ENCODE peak calls at places on chromosome 19, in six cellular contexts. H is tibial artery, M is right lobe of liver, G is astrocyte, F is H1, A is pancreas. U is an unnamed sample. For H3K4me1, the result is how much of the 10 kb centered on the place peaks cover.

GRCh38 chr19:11578342-11579142 is 1.1 kb upstream of the ACP5 start:
- DNase-seq in F (no peak), A (peak), G (no peak), H (peak), M (peak), U (peak)

GRCh38 chr19:44142014-44142523 is 715 bp downstream of the ZNF234 start:
- DNase-seq in F (no peak), H (no peak), G (peak), M (no peak), A (no peak), U (peak)

GRCh38 chr19:5046339-5047039 is 77.6 kb downstream of the KDM4B start:
- DNase-seq in M (no peak), A (peak), F (no peak), G (peak), H (peak), U (peak)

GRCh38 chr19:8536282-8536681 is 22.3 kb upstream of the ZNF414 start:
- DNase-seq in H (no peak), A (no peak), G (no peak), F (no peak), M (no peak), U (no peak)

GRCh38 chr19:42279148-42279901 is 10.3 kb downstream of the CIC start:
- DNase-seq in H (no peak), M (no peak), F (no peak), G (no peak), A (no peak), U (no peak)

GRCh38 chr19:19538077-19538764 is at the start of gene CILP2:
- DNase-seq in M (peak), A (peak), F (no peak), G (no peak), H (no peak), U (peak)

GRCh38 chr19:6717036-6717435 is 3.4 kb downstream of the C3 start:
- DNase-seq in F (no peak), H (no peak), G (no peak), A (no peak), M (no peak), U (no peak)

GRCh38 chr19:33064778-33065550 is at the start of gene RHPN2:
- DNase-seq in H (no peak), M (peak), A (peak), G (no peak), F (no peak), U (peak)

GRCh38 chr19:35753634-35754364 is 3.0 kb downstream of the HSPB6 start:
- DNase-seq in G (no peak), M (no peak), F (no peak), H (no peak), A (no peak), U (no peak)

GRCh38 chr19:42601811-42602443 is 7.2 kb upstream of the CEACAM8 start:
- DNase-seq in G (peak), M (no peak), A (no peak), H (no peak), F (no peak), U (no peak)

GRCh38 chr19:55473613-55474012 is 2.8 kb upstream of the ZNF628 start:
- DNase-seq in A (no peak), H (no peak), M (no peak), F (no peak), G (no peak), U (no peak)

GRCh38 chr19:55116232-55117062 is 990 bp downstream of the PPP1R12C start:
- DNase-seq in F (no peak), M (peak), H (peak), G (peak), A (peak), U (peak)

GRCh38 chr19:7783991-7784421 is 21.0 kb downstream of the CLEC4M start:
- DNase-seq in H (no peak), F (no peak), A (no peak), G (no peak), M (no peak), U (no peak)

GRCh38 chr19:23401086-23401485 is 5.8 kb upstream of the ZNF91 start:
- DNase-seq in M (no peak), H (no peak), A (no peak), F (no peak), G (no peak), U (no peak)

GRCh38 chr19:23402388-23402787 is 7.1 kb upstream of the ZNF91 start:
- DNase-seq in A (no peak), F (no peak), H (no peak), G (no peak), M (no peak), U (no peak)

GRCh38 chr19:23403024-23403423 is 7.8 kb upstream of the ZNF91 start:
- DNase-seq in A (no peak), F (no peak), G (no peak), M (no peak), H (no peak), U (no peak)

GRCh38 chr19:23404676-23405075 is 9.4 kb upstream of the ZNF91 start:
- DNase-seq in A (no peak), G (no peak), H (no peak), M (no peak), F (no peak), U (no peak)

DNA sequence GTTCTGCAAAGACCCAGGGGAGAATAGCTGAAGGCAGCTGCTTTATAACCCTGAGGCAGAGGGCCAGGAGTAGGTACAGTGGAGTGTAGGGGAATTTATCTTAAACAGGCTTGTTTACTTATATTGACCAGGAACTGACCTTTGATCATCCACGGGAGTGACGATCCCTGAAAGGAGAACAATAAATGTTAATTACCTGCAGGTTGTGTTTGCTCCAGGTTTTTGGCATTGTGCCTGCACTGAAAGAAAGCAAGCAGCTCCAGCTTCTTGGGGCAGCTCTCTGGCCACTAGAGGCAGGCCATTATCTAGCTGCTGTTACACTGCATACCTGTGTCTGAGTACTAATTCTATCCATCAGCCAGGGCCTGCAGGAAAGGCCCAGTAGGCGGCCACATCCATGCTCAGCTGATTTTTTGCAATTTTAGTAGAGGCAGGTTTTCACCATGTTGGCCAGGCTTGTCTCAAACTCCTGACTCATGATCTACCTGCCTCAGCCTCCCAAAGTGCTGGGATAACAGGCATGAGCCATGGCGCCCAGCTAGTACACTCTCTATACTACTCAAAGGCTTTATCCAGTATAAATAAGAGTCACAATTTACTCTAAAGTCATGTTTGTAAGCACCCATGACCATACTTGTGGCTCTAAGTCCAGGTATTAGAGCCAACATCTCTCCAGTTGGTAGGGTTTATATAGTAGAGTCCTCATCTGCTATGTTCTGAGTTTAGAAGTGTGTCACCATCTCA is 8.5 kb upstream of the ZNF91 start:
- DNase-seq in A (peak), H (no peak), G (no peak), F (no peak), M (no peak), U (peak)
- TF ChIP-seq CTCF in A (peak), H (no peak), G (no peak), F (peak), M (no peak), U (peak)

GRCh38 chr19:51370230-51370629 is 1.4 kb upstream of the CLDND2 start:
- DNase-seq in M (no peak), A (no peak), F (no peak), H (no peak), G (no peak), U (no peak)

GRCh38 chr19:51375504-51376221 is 3.2 kb upstream of the NKG7 start:
- DNase-seq in M (no peak), A (no peak), F (no peak), H (no peak), G (no peak), U (no peak)

GRCh38 chr19:51371186-51371690 is 1.2 kb downstream of the NKG7 start:
- DNase-seq in M (no peak), F (no peak), H (no peak), G (no peak), A (no peak), U (no peak)

GRCh38 chr19:51372021-51372648 is 319 bp downstream of the NKG7 start:
- DNase-seq in G (no peak), F (no peak), A (no peak), M (no peak), H (no peak), U (no peak)

DNA sequence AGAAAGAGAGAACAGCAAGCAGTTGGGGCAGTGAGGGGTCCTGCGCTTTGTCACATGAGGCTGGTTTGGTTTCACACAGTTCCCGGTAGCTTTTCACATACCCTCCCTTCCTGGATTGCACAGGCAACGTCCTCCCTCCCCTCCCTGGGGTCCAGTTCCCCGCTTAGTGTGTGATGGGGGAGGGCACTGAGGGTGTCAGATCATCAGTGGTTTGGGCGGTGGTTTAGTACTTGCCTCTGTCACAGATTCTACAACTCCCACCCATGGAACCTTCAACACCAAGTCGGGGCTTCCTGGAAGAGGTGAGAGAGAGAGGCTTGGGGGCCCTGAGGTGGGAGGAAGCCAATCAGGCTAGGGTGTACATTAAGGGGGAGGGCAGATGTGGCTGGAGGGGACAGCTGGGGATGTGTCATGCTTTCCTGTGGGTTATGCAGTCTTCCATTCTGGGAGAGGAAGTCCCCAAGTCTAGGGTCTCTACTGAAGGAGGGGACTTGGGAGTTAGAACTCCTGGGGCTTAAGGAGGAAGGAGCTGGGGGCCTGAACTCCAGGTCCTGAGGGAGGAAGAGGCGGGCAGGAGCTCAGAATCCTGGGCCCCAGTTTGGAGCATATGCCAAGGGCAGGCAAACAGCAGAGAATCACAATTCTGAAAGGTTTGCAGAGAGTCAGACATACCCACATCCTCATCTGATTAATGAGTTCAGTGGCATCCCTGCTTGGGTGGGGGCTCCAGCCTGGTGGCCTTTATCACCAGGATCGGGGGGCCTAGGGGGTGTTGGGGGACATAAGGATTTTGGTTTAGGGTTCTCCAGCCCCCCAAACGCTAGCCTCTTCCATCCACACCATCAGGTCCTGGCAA is at the start of gene NKG7:
- DNase-seq in H (no peak), F (no peak), M (no peak), A (no peak), G (no peak), U (no peak)
- H3K4me3 ChIP-seq in H (no peak), F (no peak), M (peak), A (no peak), G (no peak), U (no peak)

GRCh38 chr19:1654178-1654792 is 1.9 kb upstream of the TCF3 start:
- DNase-seq in G (no peak), A (no peak), H (no peak), M (no peak), F (no peak), U (no peak)

GRCh38 chr19:1656988-1657536 is 4.6 kb upstream of the TCF3 start:
- DNase-seq in G (no peak), H (no peak), F (no peak), A (no peak), M (no peak), U (no peak)

GRCh38 chr19:1653300-1653628 is 849 bp upstream of the TCF3 start:
- DNase-seq in M (no peak), G (no peak), F (no peak), A (no peak), H (no peak), U (no peak)

GRCh38 chr19:1655992-1656608 is 3.7 kb upstream of the TCF3 start:
- DNase-seq in A (no peak), M (no peak), H (no peak), G (no peak), F (no peak), U (no peak)

DNA sequence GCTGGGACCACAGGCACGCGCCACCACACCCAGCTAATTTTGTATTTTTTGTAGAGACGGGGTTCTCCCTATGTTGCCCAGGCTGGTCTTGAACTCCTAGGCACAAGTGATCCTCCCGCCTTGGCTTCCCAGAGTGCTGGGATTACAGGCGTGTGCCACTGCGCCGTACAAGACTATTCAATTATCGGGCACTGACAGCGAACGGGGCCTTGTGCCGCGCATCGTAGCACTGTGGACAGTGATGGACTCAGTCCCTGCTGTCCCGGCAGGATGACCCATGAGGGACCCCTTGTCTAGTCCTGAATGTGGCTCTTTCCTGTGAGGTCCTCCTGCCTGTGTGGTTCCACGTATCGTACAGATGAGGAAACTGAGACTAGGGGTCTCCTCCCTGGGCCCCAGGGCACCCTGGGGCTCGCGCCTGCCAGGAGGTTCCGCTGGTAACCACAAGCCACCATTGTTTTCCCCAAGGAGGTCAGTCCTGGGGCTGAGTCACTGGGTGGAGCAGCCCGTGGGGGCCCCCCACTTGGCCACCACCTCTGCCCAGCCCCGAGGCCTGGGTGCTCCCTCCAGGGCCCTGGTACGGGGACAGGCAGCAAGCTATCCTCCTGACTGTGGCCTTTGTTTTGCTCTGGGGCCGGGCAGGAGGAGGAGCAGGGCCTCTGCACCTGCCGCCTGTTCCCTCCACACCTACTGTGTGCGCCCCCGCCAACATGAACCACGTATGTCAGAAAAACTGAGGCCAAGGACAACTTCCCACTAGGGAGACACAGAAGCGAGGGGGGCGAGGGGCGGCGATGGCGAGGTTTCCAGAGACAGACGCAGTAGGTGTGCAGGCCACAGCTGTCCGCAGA is 2.9 kb upstream of the TCF3 start:
- DNase-seq in G (no peak), H (no peak), A (no peak), F (no peak), M (peak), U (no peak)
- H3K4me1 ChIP-seq in G (under half), H (under half), A (under half), F (under half), M (under half), U (under half)

GRCh38 chr19:1261512-1261862 is 7.6 kb upstream of the CIRBP start:
- DNase-seq in M (no peak), H (no peak), A (no peak), F (no peak), G (no peak), U (no peak)
- TF ChIP-seq CTCF in M (no peak), H (no peak), A (no peak), F (peak), G (peak), U (no peak)

GRCh38 chr19:1324249-1324791 is 38.6 kb downstream of the EFNA2 start:
- DNase-seq in M (no peak), H (no peak), G (no peak), A (no peak), F (no peak), U (no peak)

GRCh38 chr19:1324792-1325567 is 39.3 kb downstream of the EFNA2 start:
- DNase-seq in F (no peak), H (no peak), G (peak), M (no peak), A (no peak), U (peak)

GRCh38 chr19:1322198-1322981 is 36.7 kb downstream of the EFNA2 start:
- DNase-seq in A (no peak), M (no peak), H (no peak), G (no peak), F (no peak), U (no peak)

GRCh38 chr19:1327125-1327524 is 41.5 kb downstream of the EFNA2 start:
- DNase-seq in A (no peak), M (no peak), H (no peak), F (no peak), G (no peak), U (no peak)

GRCh38 chr19:1325568-1326294 is 40.1 kb downstream of the EFNA2 start:
- DNase-seq in F (no peak), G (no peak), H (no peak), M (no peak), A (peak), U (no peak)
- H3K4me3 ChIP-seq in F (no peak), G (no peak), H (peak), M (peak), A (peak), U (no peak)

GRCh38 chr19:47405854-47406417 is 13.4 kb downstream of the MEIS3 start:
- DNase-seq in H (no peak), G (no peak), F (no peak), M (no peak), A (no peak), U (no peak)
- H3K4me1 ChIP-seq in H (under half), G (under half), F (under half), M (under half), A (under half), U (under half)

GRCh38 chr19:10554760-10555612 is 10.8 kb downstream of the KRI1 start:
- DNase-seq in H (no peak), G (no peak), F (no peak), A (no peak), M (no peak), U (no peak)
- TF ChIP-seq CTCF in H (no peak), G (no peak), F (peak), A (no peak), M (no peak), U (no peak)

GRCh38 chr19:12984683-12985048 is 10.6 kb upstream of the NFIX start:
- DNase-seq in M (no peak), H (no peak), G (no peak), F (no peak), A (no peak), U (no peak)
- H3K4me3 ChIP-seq in M (no peak), H (no peak), G (no peak), F (no peak), A (no peak), U (no peak)

U was measured in colonic mucosa.